ENCODE peak calls at places on chromosomes 3 and 15, in eight cellular contexts. N is foreskin fibroblast, I is colonic mucosa, C is mesothelial cell of epicardium, W is prostate gland, X is lung, J is OCI-LY7, V is GM12865. E is an unnamed sample.

GRCh38 chr15:92595506-92596337 is 59.9 kb downstream of the FAM174B start:
- DNase-seq in I (no peak), N (no peak), W (no peak), C (no peak), V (no peak), J (no peak), X (no peak), E (no peak)

GRCh38 chr3:65338571-65338970 is 650.8 kb upstream of the ADAMTS9 start:
- DNase-seq in C (no peak), V (no peak), J (no peak), I (no peak), X (no peak), W (no peak), N (peak; percentile 57), E (no peak)

GRCh38 chr3:194769020-194769643 is 83.4 kb downstream of the FAM43A start:
- DNase-seq in C (peak; percentile 80), W (peak; percentile 94), X (peak; percentile 87), J (peak; percentile 98), N (peak; percentile 93), I (peak; percentile 95), V (peak; percentile 96), E (peak; percentile 97)

GRCh38 chr3:162998205-162998604 is 1501.6 kb downstream of the OTOL1 start:
- DNase-seq in X (no peak), W (no peak), I (no peak), J (no peak), C (no peak), N (no peak), V (no peak), E (no peak)

GRCh38 chr15:45115312-45115820 is 1.2 kb downstream of the DUOXA2 start:
- DNase-seq in J (no peak), I (no peak), C (no peak), W (no peak), V (no peak), N (no peak), X (no peak), E (no peak)

GRCh38 chr3:142445816-142446254 is 2.0 kb downstream of the XRN1 start:
- DNase-seq in X (no peak), I (peak; percentile 47), N (peak; percentile 49), C (no peak), J (peak; percentile 3), V (peak; percentile 67), W (no peak), E (no peak)

GRCh38 chr15:60611592-60612346 is 132.8 kb upstream of the ICE2 start:
- DNase-seq in J (no peak), V (no peak), I (no peak), N (peak; percentile 11), C (no peak), X (no peak), W (no peak), E (no peak)

GRCh38 chr3:8593022-8593817 is 51.4 kb downstream of the SSUH2 start:
- DNase-seq in N (peak; percentile 36), C (no peak), I (no peak), J (no peak), X (no peak), V (no peak), W (no peak), E (no peak)

GRCh38 chr15:31485911-31486461 is 159.4 kb downstream of the KLF13 start:
- DNase-seq in W (no peak), N (peak; percentile 66), J (no peak), C (peak; percentile 20), I (peak; percentile 16), X (no peak), V (no peak), E (no peak)

GRCh38 chr3:22960326-22960984 is 242.7 kb upstream of the UBE2E2 start:
- DNase-seq in W (peak; percentile 57), X (peak; percentile 34), J (peak; percentile 46), C (no peak), I (peak; percentile 36), N (peak; percentile 75), V (peak; percentile 65), E (peak; percentile 90)

GRCh38 chr15:90103669-90104329 is 1.5 kb upstream of the IDH2 start:
- DNase-seq in W (peak; percentile 67), J (no peak), C (no peak), I (peak; percentile 60), N (no peak), V (no peak), X (no peak), E (no peak)

GRCh38 chr3:9778102-9778501 is 8.4 kb upstream of the CAMK1 start:
- DNase-seq in X (no peak), I (no peak), V (no peak), C (no peak), W (no peak), N (peak; percentile 91), J (no peak), E (no peak)

GRCh38 chr15:45064386-45064785 is 41.4 kb downstream of the SORD start:
- DNase-seq in N (peak; percentile 24), W (no peak), J (no peak), V (no peak), X (no peak), C (no peak), I (no peak), E (no peak)

GRCh38 chr3:37458162-37458895 is 283.9 kb upstream of the LRRFIP2 start:
- DNase-seq in N (no peak), J (no peak), I (no peak), X (no peak), V (no peak), C (no peak), W (no peak), E (no peak)

GRCh38 chr15:90851114-90851513 is 17.3 kb upstream of the FURIN start:
- DNase-seq in W (no peak), I (no peak), N (no peak), V (peak; percentile 38), X (no peak), J (no peak), C (no peak), E (no peak)

GRCh38 chr3:37668431-37668830 is 193.2 kb upstream of the CTDSPL start:
- DNase-seq in C (no peak), V (no peak), X (no peak), I (peak; percentile 32), N (peak; percentile 20), W (peak; percentile 63), J (no peak), E (peak; percentile 27)

GRCh38 chr3:109818081-109818480 is 480.7 kb upstream of the DPPA4 start:
- DNase-seq in C (no peak), W (no peak), X (no peak), J (no peak), V (no peak), I (no peak), N (no peak), E (no peak)

GRCh38 chr3:190912736-190913135 is 50.2 kb upstream of the GMNC start:
- DNase-seq in I (no peak), W (no peak), X (no peak), N (no peak), C (no peak), J (no peak), V (no peak), E (no peak)

GRCh38 chr3:88189361-88189810 is 39.6 kb downstream of the C3orf38 start:
- DNase-seq in C (no peak), N (no peak), I (no peak), X (no peak), V (peak; percentile 65), W (no peak), J (no peak), E (no peak)

GRCh38 chr3:88192631-88193030 is 42.9 kb downstream of the C3orf38 start:
- DNase-seq in J (no peak), C (no peak), W (no peak), N (no peak), X (no peak), V (no peak), I (no peak), E (no peak)

GRCh38 chr3:88192010-88192409 is 42.3 kb downstream of the C3orf38 start:
- DNase-seq in I (no peak), V (no peak), W (no peak), N (no peak), J (no peak), C (no peak), X (no peak), E (no peak)

DNA sequence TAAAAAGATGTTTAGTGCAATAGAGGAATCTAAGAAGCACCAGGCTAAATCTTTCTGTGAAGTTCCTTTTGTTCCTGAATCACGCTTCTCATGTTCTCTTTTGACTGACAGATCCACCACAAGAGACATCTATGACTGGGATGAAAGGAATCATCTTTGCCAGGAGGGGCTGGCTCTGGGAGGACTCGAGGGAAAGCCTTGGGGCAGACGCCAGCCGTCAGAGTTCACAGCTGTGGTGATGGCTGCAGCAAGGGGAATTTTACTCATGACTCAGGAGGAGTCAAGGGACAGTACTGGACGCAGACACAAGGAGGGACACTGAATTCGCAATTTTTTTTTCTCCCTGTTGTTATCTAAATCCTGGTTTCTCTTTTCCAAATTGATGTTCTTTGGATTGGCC is 38.7 kb downstream of the C3orf38 start:
- DNase-seq in N (no peak), W (no peak), X (no peak), V (no peak), I (no peak), C (no peak), J (no peak), E (no peak)
- TF ChIP-seq CTCF in N (no peak), W (no peak), X (no peak), V (no peak), I (no peak), C (no peak), J (no peak), E (no peak)

GRCh38 chr3:167731393-167731792 is 3.3 kb downstream of the PDCD10 start:
- DNase-seq in I (no peak), W (no peak), X (no peak), N (no peak), V (no peak), J (no peak), C (no peak), E (no peak)
- TF ChIP-seq CTCF in I (no peak), W (no peak), X (no peak), N (no peak), V (no peak), J (no peak), C (no peak), E (no peak)

DNA sequence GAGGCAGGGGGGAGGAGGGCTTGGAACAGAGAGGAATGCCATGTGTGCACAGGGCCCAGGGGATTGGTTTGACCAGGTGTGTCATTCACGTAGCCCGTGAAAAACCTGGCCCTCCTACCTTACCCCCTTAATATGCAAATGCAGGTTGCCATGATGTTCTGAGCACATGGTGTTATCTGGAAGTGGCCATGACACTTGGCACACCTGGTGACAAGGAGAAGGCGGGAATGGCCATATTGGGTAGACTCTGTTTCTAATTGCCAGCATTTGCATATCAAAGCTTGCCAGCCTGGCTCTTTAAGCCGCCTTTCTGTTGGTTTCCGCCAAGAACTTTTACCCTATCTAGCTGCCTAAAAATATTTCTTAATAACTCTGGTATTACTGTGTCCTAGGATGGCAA is 202.1 kb upstream of the DPH6 start:
- DNase-seq in W (no peak), C (no peak), V (no peak), J (no peak), N (no peak), I (no peak), X (no peak), E (no peak)
- TF ChIP-seq CTCF in W (no peak), C (no peak), V (no peak), J (no peak), N (no peak), I (no peak), X (no peak), E (no peak)

DNA sequence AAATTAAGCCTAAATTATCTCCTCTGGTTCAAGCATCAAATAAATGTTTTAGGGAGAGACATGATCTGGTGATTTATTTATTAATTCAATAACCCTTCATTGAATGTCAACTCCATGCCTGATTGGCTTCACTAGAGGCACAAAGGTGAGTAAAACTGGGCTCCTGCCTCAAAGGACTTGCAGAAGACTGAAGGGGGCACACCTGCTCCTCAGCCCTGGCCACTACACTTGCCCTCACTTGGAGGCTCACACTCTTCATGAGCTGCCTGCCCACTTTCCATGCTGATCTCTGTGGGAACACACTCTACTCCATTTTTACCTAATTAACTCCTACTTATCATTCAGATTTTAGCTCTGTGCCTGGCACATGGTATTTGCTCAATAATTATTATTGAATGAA is 84.4 kb upstream of the KCNMB2 start:
- DNase-seq in V (peak; percentile 26), X (no peak), C (no peak), W (no peak), N (no peak), J (no peak), I (no peak), E (no peak)
- TF ChIP-seq CTCF in V (no peak), X (no peak), C (no peak), W (no peak), N (no peak), J (no peak), I (no peak), E (no peak)